ENCODE peak calls at places on chromosome 10, in five cellular contexts. One of them, this sample, is unnamed. For H3K4me1 and H3K27me3, the result is how much of the 10 kb centered on the place peaks cover.

GRCh38 chr10:115118346-115118745 is 25.2 kb downstream of the ATRNL1 start:
- DNase-seq in uterus: no peak
- DNase-seq in H9: no peak
- DNase-seq in tibial artery: no peak
- DNase-seq in prostate gland: no peak
- DNase-seq in this sample: no peak

GRCh38 chr10:132152896-132153580 is 33.7 kb upstream of the DPYSL4 start:
- DNase-seq in uterus: no peak
- DNase-seq in H9: no peak
- DNase-seq in tibial artery: no peak
- DNase-seq in prostate gland: no peak
- DNase-seq in this sample: no peak

GRCh38 chr10:62075912-62076311 is 174.4 kb downstream of the ARID5B start:
- DNase-seq in uterus: no peak
- DNase-seq in H9: no peak
- DNase-seq in tibial artery: no peak
- DNase-seq in prostate gland: no peak
- DNase-seq in this sample: no peak

GRCh38 chr10:131727612-131728011 is 173.2 kb upstream of the PPP2R2D start:
- DNase-seq in uterus: no peak
- DNase-seq in H9: peak
- DNase-seq in tibial artery: peak
- DNase-seq in prostate gland: no peak
- DNase-seq in this sample: no peak

GRCh38 chr10:3398825-3399646 is 226.5 kb upstream of the PITRM1 start:
- DNase-seq in uterus: no peak
- DNase-seq in H9: no peak
- DNase-seq in tibial artery: no peak
- DNase-seq in prostate gland: no peak
- DNase-seq in this sample: no peak

GRCh38 chr10:116721991-116722392 is 20.4 kb downstream of the HSPA12A start:
- DNase-seq in uterus: no peak
- DNase-seq in H9: no peak
- DNase-seq in tibial artery: no peak
- DNase-seq in prostate gland: no peak
- DNase-seq in this sample: no peak

GRCh38 chr10:110074986-110075664 is 67.3 kb downstream of the ADD3 start:
- DNase-seq in uterus: no peak
- DNase-seq in H9: no peak
- DNase-seq in tibial artery: no peak
- DNase-seq in prostate gland: no peak
- DNase-seq in this sample: peak

GRCh38 chr10:87723500-87723899 is 63.8 kb downstream of the PAPSS2 start:
- DNase-seq in uterus: no peak
- DNase-seq in H9: no peak
- DNase-seq in tibial artery: no peak
- DNase-seq in prostate gland: no peak
- DNase-seq in this sample: no peak

GRCh38 chr10:117165557-117166419 is 27.7 kb upstream of the VAX1 start:
- DNase-seq in uterus: no peak
- DNase-seq in H9: peak
- DNase-seq in tibial artery: peak
- DNase-seq in prostate gland: no peak
- DNase-seq in this sample: peak

GRCh38 chr10:124688889-124689670 is 55.1 kb downstream of the FAM53B start:
- DNase-seq in uterus: no peak
- DNase-seq in H9: no peak
- DNase-seq in tibial artery: no peak
- DNase-seq in prostate gland: no peak
- DNase-seq in this sample: peak

GRCh38 chr10:98577168-98577567 is 130.4 kb upstream of the HPS1 start:
- DNase-seq in uterus: no peak
- DNase-seq in H9: no peak
- DNase-seq in tibial artery: no peak
- DNase-seq in prostate gland: no peak
- DNase-seq in this sample: no peak

GRCh38 chr10:124667425-124668130 is 76.6 kb downstream of the FAM53B start:
- DNase-seq in uterus: no peak
- DNase-seq in H9: no peak
- DNase-seq in tibial artery: no peak
- DNase-seq in prostate gland: no peak
- DNase-seq in this sample: no peak

GRCh38 chr10:88038268-88038667 is 174.8 kb downstream of the PTEN start:
- DNase-seq in uterus: no peak
- DNase-seq in H9: no peak
- DNase-seq in tibial artery: no peak
- DNase-seq in prostate gland: no peak
- DNase-seq in this sample: no peak

GRCh38 chr10:87752571-87752970 is 65.5 kb downstream of the ATAD1 start:
- DNase-seq in uterus: no peak
- DNase-seq in H9: no peak
- DNase-seq in tibial artery: no peak
- DNase-seq in prostate gland: no peak
- DNase-seq in this sample: peak

GRCh38 chr10:57094965-57095364 is 733.9 kb upstream of the ZWINT start:
- DNase-seq in uterus: no peak
- DNase-seq in H9: no peak
- DNase-seq in tibial artery: no peak
- DNase-seq in prostate gland: no peak
- DNase-seq in this sample: no peak

GRCh38 chr10:130363899-130364298 is 227.7 kb downstream of the GLRX3 start:
- DNase-seq in uterus: no peak
- DNase-seq in H9: no peak
- DNase-seq in tibial artery: no peak
- DNase-seq in prostate gland: no peak
- DNase-seq in this sample: no peak

GRCh38 chr10:21406595-21407218 is 118.8 kb downstream of the SKIDA1 start:
- DNase-seq in uterus: no peak
- DNase-seq in H9: no peak
- DNase-seq in tibial artery: no peak
- DNase-seq in prostate gland: no peak
- DNase-seq in this sample: no peak

GRCh38 chr10:49550563-49550962 is 11.6 kb upstream of the ERCC6 start:
- DNase-seq in uterus: no peak
- DNase-seq in H9: peak
- DNase-seq in tibial artery: no peak
- DNase-seq in prostate gland: no peak
- DNase-seq in this sample: peak

GRCh38 chr10:86580549-86580886 is 58.9 kb upstream of the WAPL start:
- DNase-seq in uterus: no peak
- DNase-seq in H9: no peak
- DNase-seq in tibial artery: no peak
- DNase-seq in prostate gland: no peak
- DNase-seq in this sample: no peak

GRCh38 chr10:129765664-129766550 is 198.2 kb downstream of the EBF3 start:
- DNase-seq in uterus: no peak
- DNase-seq in H9: peak
- DNase-seq in tibial artery: peak
- DNase-seq in prostate gland: no peak
- DNase-seq in this sample: no peak

GRCh38 chr10:62377026-62377415 is 2.9 kb downstream of the ZNF365 start:
- DNase-seq in uterus: no peak
- DNase-seq in H9: no peak
- DNase-seq in tibial artery: no peak
- DNase-seq in prostate gland: no peak
- DNase-seq in this sample: no peak

GRCh38 chr10:30581779-30582380 is 47.7 kb downstream of the LYZL2 start:
- DNase-seq in uterus: peak
- DNase-seq in H9: peak
- DNase-seq in tibial artery: no peak
- DNase-seq in prostate gland: no peak
- DNase-seq in this sample: no peak

GRCh38 chr10:104642311-104643022 is 1.4 kb downstream of the SORCS3 start:
- DNase-seq in uterus: no peak
- DNase-seq in H9: peak
- DNase-seq in tibial artery: no peak
- DNase-seq in prostate gland: no peak
- DNase-seq in this sample: no peak

GRCh38 chr10:624605-625334 is 64.7 kb downstream of the DIP2C start:
- DNase-seq in uterus: peak
- DNase-seq in H9: peak
- DNase-seq in tibial artery: peak
- DNase-seq in prostate gland: peak
- DNase-seq in this sample: peak

GRCh38 chr10:34653530-34653929 is 161.6 kb downstream of the PARD3 start:
- DNase-seq in uterus: no peak
- DNase-seq in H9: no peak
- DNase-seq in tibial artery: no peak
- DNase-seq in prostate gland: no peak
- DNase-seq in this sample: no peak

GRCh38 chr10:34649385-34649784 is 165.7 kb downstream of the PARD3 start:
- DNase-seq in uterus: no peak
- DNase-seq in H9: no peak
- DNase-seq in tibial artery: no peak
- DNase-seq in prostate gland: no peak
- DNase-seq in this sample: no peak

GRCh38 chr10:34650156-34650555 is 164.9 kb downstream of the PARD3 start:
- DNase-seq in uterus: no peak
- DNase-seq in H9: no peak
- DNase-seq in tibial artery: no peak
- DNase-seq in prostate gland: no peak
- DNase-seq in this sample: no peak

GRCh38 chr10:34651381-34651780 is 163.7 kb downstream of the PARD3 start:
- DNase-seq in uterus: no peak
- DNase-seq in H9: no peak
- DNase-seq in tibial artery: no peak
- DNase-seq in prostate gland: no peak
- DNase-seq in this sample: no peak

DNA sequence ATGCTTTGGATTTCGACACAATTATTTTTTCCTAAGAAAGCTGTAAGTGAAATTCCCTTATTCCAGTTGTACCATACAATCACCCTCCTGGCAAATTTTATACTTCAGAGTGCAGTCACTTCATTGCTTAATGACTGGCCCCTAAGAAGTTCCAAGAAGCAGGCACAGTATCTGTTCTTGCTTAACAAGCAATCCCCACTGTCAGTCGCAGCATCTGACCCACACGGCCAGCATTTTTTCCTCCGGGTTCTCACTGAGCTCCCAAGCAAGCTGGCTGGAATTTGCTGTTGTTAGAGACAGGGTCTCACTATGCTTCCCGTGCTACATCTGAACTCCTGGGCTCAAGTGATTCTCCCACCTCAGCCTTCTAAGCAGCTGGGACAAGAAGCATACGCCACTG is 163.3 kb downstream of the PARD3 start:
- DNase-seq in uterus: no peak
- DNase-seq in H9: no peak
- DNase-seq in tibial artery: no peak
- DNase-seq in prostate gland: no peak
- DNase-seq in this sample: no peak
- H3K4me1 ChIP-seq in uterus: under half
- H3K4me1 ChIP-seq in H9: under half
- H3K4me1 ChIP-seq in tibial artery: under half
- H3K4me1 ChIP-seq in prostate gland: under half
- H3K4me1 ChIP-seq in this sample: under half

DNA sequence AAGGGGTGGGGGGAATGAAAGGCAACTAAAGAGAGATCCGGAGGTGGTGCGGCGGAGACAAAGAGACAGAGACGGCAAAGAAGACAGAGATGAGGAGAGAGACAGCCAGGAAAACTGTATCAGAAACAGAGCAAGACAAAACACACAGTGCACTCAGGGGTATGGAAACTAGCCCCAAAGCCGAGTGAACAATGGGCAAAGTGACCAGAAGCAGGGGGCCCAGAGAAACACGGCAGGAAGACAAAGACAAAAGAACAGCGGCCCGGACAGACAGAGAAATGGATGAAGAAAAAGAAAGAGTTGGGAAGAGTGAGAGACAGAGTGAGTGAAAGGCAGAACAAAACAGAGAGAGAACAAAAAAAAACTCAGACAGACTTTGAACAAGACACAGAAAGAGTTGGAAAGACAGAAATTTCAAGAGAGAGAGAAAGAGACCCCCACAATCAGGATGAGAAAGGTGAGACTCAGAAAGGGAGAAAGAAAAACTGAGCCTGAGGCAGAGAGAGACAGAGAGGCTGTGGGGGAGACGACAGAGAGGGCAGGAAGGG is 60.6 kb upstream of the PAX2 start:
- DNase-seq in uterus: no peak
- DNase-seq in H9: no peak
- DNase-seq in tibial artery: no peak
- DNase-seq in prostate gland: no peak
- DNase-seq in this sample: no peak
- H3K27me3 ChIP-seq in uterus: under half
- H3K27me3 ChIP-seq in H9: under half
- H3K27me3 ChIP-seq in tibial artery: under half
- H3K27me3 ChIP-seq in prostate gland: under half
- H3K27me3 ChIP-seq in this sample: half or more

DNA sequence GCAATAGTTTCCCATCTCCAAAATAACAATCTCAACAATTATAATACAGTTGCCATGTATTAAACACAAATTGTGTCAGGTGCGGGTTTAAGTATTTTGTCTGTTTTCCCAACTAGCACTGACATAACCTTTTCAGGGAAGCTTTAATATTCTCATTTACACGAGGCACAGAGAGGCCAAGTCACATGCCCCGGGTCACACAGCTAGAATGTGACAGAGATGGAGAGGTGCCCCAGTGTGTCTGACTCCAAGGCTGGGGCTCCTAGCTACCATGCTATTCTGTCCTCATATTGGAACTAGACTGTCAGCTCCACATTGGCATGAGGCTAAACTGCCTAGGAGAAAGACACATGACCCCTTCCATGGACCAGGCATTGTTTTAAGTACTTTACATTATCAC is 77.2 kb downstream of the COL13A1 start:
- DNase-seq in uterus: no peak
- DNase-seq in H9: no peak
- DNase-seq in tibial artery: no peak
- DNase-seq in prostate gland: no peak
- DNase-seq in this sample: no peak
- TF ChIP-seq CTCF in uterus: no peak
- TF ChIP-seq CTCF in H9: no peak
- TF ChIP-seq CTCF in tibial artery: no peak
- TF ChIP-seq CTCF in prostate gland: no peak
- TF ChIP-seq CTCF in this sample: no peak

DNA sequence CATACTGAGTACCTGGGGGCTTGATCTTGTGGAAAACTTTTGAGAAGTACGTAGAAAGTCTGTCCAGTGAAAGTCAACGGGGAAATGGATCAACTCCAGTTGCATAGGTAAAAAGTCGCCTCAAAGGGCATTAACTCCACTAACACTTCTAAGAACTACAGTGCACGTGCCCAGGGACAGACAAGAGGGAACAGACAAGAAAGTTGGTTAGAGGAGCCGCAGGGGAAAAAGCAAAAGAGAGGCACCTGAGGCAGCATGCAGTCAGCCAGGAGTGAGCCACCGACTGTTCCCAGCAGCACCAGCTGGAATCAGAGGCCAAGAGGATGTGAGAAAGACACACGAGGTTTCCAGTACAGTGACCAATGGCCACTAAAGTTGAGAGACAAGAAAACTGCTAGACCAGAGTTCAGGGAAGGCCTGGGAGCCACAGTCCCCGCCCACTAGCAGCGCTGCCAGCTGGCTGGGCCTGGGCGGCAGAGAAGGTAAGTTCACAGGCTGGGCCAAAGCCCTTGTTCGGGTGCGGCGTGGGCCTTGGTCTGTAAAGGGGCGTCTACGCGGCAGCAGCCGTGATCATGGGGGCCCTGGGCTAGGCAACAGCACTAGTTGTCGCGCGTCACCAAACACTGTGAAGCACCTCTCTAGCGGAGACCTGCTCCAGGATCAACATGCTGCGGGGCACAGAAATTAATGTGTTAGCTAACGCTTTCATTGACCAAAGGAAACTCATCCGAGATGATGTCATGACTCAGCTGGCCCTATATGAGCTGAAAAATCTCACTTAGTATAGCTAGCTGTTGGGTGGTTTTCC is 14.0 kb downstream of the ITGB1 start:
- DNase-seq in uterus: no peak
- DNase-seq in H9: peak
- DNase-seq in tibial artery: no peak
- DNase-seq in prostate gland: no peak
- DNase-seq in this sample: no peak
- H3K4me1 ChIP-seq in uterus: under half
- H3K4me1 ChIP-seq in H9: under half
- H3K4me1 ChIP-seq in tibial artery: half or more
- H3K4me1 ChIP-seq in prostate gland: under half
- H3K4me1 ChIP-seq in this sample: half or more

This sample was measured in foreskin keratinocyte.